ENCODE peak calls at places on chromosome 14, in seven cellular contexts. V is NCI-H1092 treated with DMSO at 0.1 percent for 48 hours, S is NCI-H510A treated with DMSO at 0.1 percent for 48 hours, F is IMR-90, D is NCI-H1436 treated with DMSO at 0.1 percent for 48 hours, E is neuronal stem cell, O is SK-N-SH. K is an unnamed sample.

GRCh38 chr14:67485501-67486095 is 2.9 kb downstream of the TMEM229B start:
- DNase-seq in V (no peak), S (no peak), F (no peak), D (no peak), E (no peak), O (no peak), K (no peak)

GRCh38 chr14:73764881-73765280 is 50.7 kb upstream of the PNMA1 start:
- DNase-seq in V (no peak), S (no peak), F (no peak), D (no peak), E (no peak), O (no peak), K (no peak)

GRCh38 chr14:89327771-89328212 is 89.2 kb downstream of the FOXN3 start:
- DNase-seq in V (no peak), S (peak), F (peak), D (no peak), E (no peak), O (no peak), K (no peak)

GRCh38 chr14:55864890-55865655 is 253.1 kb upstream of the PELI2 start:
- DNase-seq in V (no peak), S (no peak), F (no peak), D (no peak), E (no peak), O (peak), K (no peak)

GRCh38 chr14:104657563-104658324 is 31.7 kb upstream of the INF2 start:
- DNase-seq in V (peak), S (no peak), F (no peak), D (no peak), E (no peak), O (no peak), K (no peak)

GRCh38 chr14:75222208-75222701 is 45.8 kb upstream of the TMED10 start:
- DNase-seq in V (no peak), S (no peak), F (peak), D (no peak), E (no peak), O (no peak), K (no peak)

GRCh38 chr14:51554953-51555352 is 96.8 kb upstream of the FRMD6 start:
- DNase-seq in V (no peak), S (no peak), F (peak), D (no peak), E (no peak), O (no peak), K (no peak)

GRCh38 chr14:76098916-76099675 is 52.6 kb upstream of the GPATCH2L start:
- DNase-seq in V (no peak), S (no peak), F (no peak), D (no peak), E (no peak), O (no peak), K (no peak)

GRCh38 chr14:55221186-55221585 is 29.8 kb upstream of the DLGAP5 start:
- DNase-seq in V (no peak), S (no peak), F (peak), D (no peak), E (no peak), O (no peak), K (no peak)

GRCh38 chr14:34172477-34173368 is 221.8 kb upstream of the EGLN3 start:
- DNase-seq in V (no peak), S (no peak), F (no peak), D (no peak), E (no peak), O (no peak), K (no peak)

GRCh38 chr14:49692895-49693737 is at the start of gene KLHDC1:
- DNase-seq in V (peak), S (peak), F (peak), D (peak), E (peak), O (peak), K (peak)

GRCh38 chr14:103989034-103989433 is 46.7 kb upstream of the RD3L start:
- DNase-seq in V (no peak), S (no peak), F (no peak), D (no peak), E (no peak), O (no peak), K (no peak)

GRCh38 chr14:23094666-23095195 is at the start of gene ACIN1:
- DNase-seq in V (no peak), S (no peak), F (peak), D (no peak), E (peak), O (peak), K (no peak)

GRCh38 chr14:102795060-102795925 is 18.0 kb downstream of the TRAF3 start:
- DNase-seq in V (peak), S (peak), F (peak), D (no peak), E (no peak), O (no peak), K (no peak)

GRCh38 chr14:35213143-35213788 is 78.9 kb upstream of the PSMA6 start:
- DNase-seq in V (no peak), S (no peak), F (no peak), D (no peak), E (no peak), O (no peak), K (no peak)

GRCh38 chr14:100236873-100237272 is 2.1 kb upstream of the YY1 start:
- DNase-seq in V (no peak), S (no peak), F (no peak), D (no peak), E (no peak), O (no peak), K (no peak)

GRCh38 chr14:106062502-106063272 is 536.3 kb downstream of the TMEM121 start:
- DNase-seq in V (no peak), S (no peak), F (no peak), D (no peak), E (no peak), O (no peak), K (no peak)

GRCh38 chr14:99548871-99549270 is 55.1 kb downstream of the CCDC85C start:
- DNase-seq in V (no peak), S (no peak), F (no peak), D (no peak), E (no peak), O (no peak), K (no peak)

GRCh38 chr14:42368234-42368633 is 761.6 kb downstream of the LRFN5 start:
- DNase-seq in V (no peak), S (no peak), F (no peak), D (no peak), E (no peak), O (no peak), K (no peak)

GRCh38 chr14:100772607-100773165 is 46.0 kb downstream of the DLK1 start:
- DNase-seq in V (no peak), S (no peak), F (no peak), D (no peak), E (no peak), O (no peak), K (no peak)

GRCh38 chr14:24240110-24240918 is 2.1 kb downstream of the TINF2 start:
- DNase-seq in V (no peak), S (no peak), F (no peak), D (no peak), E (no peak), O (no peak), K (no peak)

GRCh38 chr14:93991649-93992048 is 5.5 kb upstream of the CCDC197 start:
- DNase-seq in V (no peak), S (no peak), F (no peak), D (no peak), E (no peak), O (no peak), K (no peak)

GRCh38 chr14:51609251-51609986 is 42.3 kb upstream of the FRMD6 start:
- DNase-seq in V (no peak), S (no peak), F (peak), D (no peak), E (no peak), O (no peak), K (no peak)

GRCh38 chr14:53226553-53226952 is 73.4 kb upstream of the DDHD1 start:
- DNase-seq in V (no peak), S (no peak), F (peak), D (no peak), E (no peak), O (no peak), K (no peak)

GRCh38 chr14:68947802-68948201 is 31.3 kb downstream of the ACTN1 start:
- DNase-seq in V (no peak), S (no peak), F (peak), D (peak), E (no peak), O (no peak), K (no peak)

GRCh38 chr14:70856851-70857498 is 47.7 kb upstream of the MAP3K9 start:
- DNase-seq in V (no peak), S (no peak), F (peak), D (no peak), E (no peak), O (no peak), K (no peak)

GRCh38 chr14:95508377-95508776 is 8.1 kb downstream of the SYNE3 start:
- DNase-seq in V (no peak), S (no peak), F (no peak), D (no peak), E (no peak), O (no peak), K (no peak)

GRCh38 chr14:78790262-78790661 is 620.1 kb downstream of the NRXN3 start:
- DNase-seq in V (no peak), S (no peak), F (no peak), D (no peak), E (peak), O (no peak), K (no peak)

GRCh38 chr14:59564356-59564755 is 12.3 kb downstream of the CCDC175 start:
- DNase-seq in V (no peak), S (no peak), F (no peak), D (no peak), E (no peak), O (no peak), K (no peak)

GRCh38 chr14:105064721-105065143 is 498 bp downstream of the GPR132 start:
- DNase-seq in V (no peak), S (no peak), F (peak), D (no peak), E (no peak), O (peak), K (no peak)

GRCh38 chr14:89673499-89674225 is 256.6 kb upstream of the FOXN3 start:
- DNase-seq in V (no peak), S (no peak), F (peak), D (no peak), E (no peak), O (no peak), K (no peak)

GRCh38 chr14:99322731-99323599 is 51.0 kb upstream of the BCL11B start:
- DNase-seq in V (no peak), S (no peak), F (no peak), D (no peak), E (no peak), O (no peak), K (no peak)

GRCh38 chr14:103730490-103731035 is 15.0 kb downstream of the ZFYVE21 start:
- DNase-seq in V (no peak), S (no peak), F (no peak), D (no peak), E (no peak), O (peak), K (no peak)

GRCh38 chr14:46368275-46368674 is 283.3 kb downstream of the RPL10L start:
- DNase-seq in V (no peak), S (no peak), F (no peak), D (no peak), E (no peak), O (no peak), K (no peak)

GRCh38 chr14:29643415-29644206 is 284.0 kb downstream of the PRKD1 start:
- DNase-seq in V (no peak), S (peak), F (peak), D (no peak), E (no peak), O (no peak), K (no peak)

GRCh38 chr14:99945732-99946651 is 119.2 kb upstream of the EVL start:
- DNase-seq in V (no peak), S (no peak), F (peak), D (no peak), E (no peak), O (no peak), K (no peak)

GRCh38 chr14:60509438-60510253 is 700 bp downstream of the SIX6 start:
- DNase-seq in V (no peak), S (peak), F (no peak), D (no peak), E (peak), O (peak), K (no peak)

GRCh38 chr14:101988377-101988776 is 24.0 kb downstream of the DYNC1H1 start:
- DNase-seq in V (no peak), S (no peak), F (no peak), D (no peak), E (no peak), O (no peak), K (no peak)